ENCODE peak calls at places on chromosomes 3 and 15, in six cellular contexts. T, Z, S, Q, W and X are unnamed samples.
A peak's percentile ranks its signal among the peaks of the same experiment; 100 is the strongest.

GRCh38 chr15:68608206-68608843 is 29.5 kb downstream of the CORO2B start:
- DNase-seq in Q (no peak), S (no peak), Z (peak; percentile 19), T (peak; percentile 50), W (no peak), X (no peak)

GRCh38 chr3:183626877-183627594 is 8.4 kb upstream of the KLHL24 start:
- DNase-seq in T (no peak), Q (no peak), Z (no peak), S (no peak), W (peak; percentile 29), X (no peak)

GRCh38 chr3:16907245-16907644 is 22.5 kb downstream of the PLCL2 start:
- DNase-seq in T (no peak), S (no peak), W (no peak), Q (no peak), Z (no peak), X (peak; percentile 5)

GRCh38 chr3:138172625-138173024 is 2.1 kb downstream of the DBR1 start:
- DNase-seq in W (no peak), T (no peak), S (no peak), Z (no peak), Q (no peak), X (no peak)

GRCh38 chr3:57066471-57066870 is 6.0 kb downstream of the SPATA12 start:
- DNase-seq in Q (no peak), Z (no peak), S (no peak), T (no peak), W (no peak), X (no peak)

GRCh38 chr3:47288966-47289910 is 6.5 kb downstream of the KLHL18 start:
- DNase-seq in W (no peak), Q (no peak), T (no peak), S (no peak), Z (no peak), X (no peak)

GRCh38 chr3:40620151-40620550 is 95.4 kb downstream of the ZNF621 start:
- DNase-seq in S (no peak), Q (no peak), T (no peak), W (no peak), Z (no peak), X (no peak)

GRCh38 chr3:160921020-160921635 is 165.1 kb downstream of the PPM1L start:
- DNase-seq in W (peak; percentile 15), S (no peak), Q (no peak), Z (peak; percentile 39), T (peak; percentile 36), X (peak; percentile 59)

GRCh38 chr3:33063651-33064051 is 33.3 kb downstream of the GLB1 start:
- DNase-seq in W (no peak), S (no peak), T (no peak), Q (no peak), Z (peak; percentile 23), X (no peak)

GRCh38 chr3:133384331-133385027 is 15.4 kb upstream of the BFSP2 start:
- DNase-seq in W (peak; percentile 68), S (peak; percentile 58), Z (peak; percentile 65), T (peak; percentile 83), Q (peak; percentile 67), X (peak; percentile 40)

GRCh38 chr3:174874258-174874657 is 15.1 kb downstream of the NAALADL2 start:
- DNase-seq in S (no peak), Q (no peak), W (no peak), Z (no peak), T (no peak), X (no peak)

GRCh38 chr3:155512867-155513261 is 219.4 kb upstream of the STRIT1 start:
- DNase-seq in T (no peak), Z (no peak), Q (no peak), W (no peak), S (no peak), X (no peak)

GRCh38 chr3:69330891-69331400 is 54.9 kb downstream of the FRMD4B start:
- DNase-seq in T (no peak), S (no peak), Z (no peak), Q (no peak), W (peak; percentile 27), X (no peak)

GRCh38 chr3:100775669-100776068 is 66.4 kb downstream of the TFG start:
- DNase-seq in T (no peak), W (no peak), Z (peak; percentile 20), S (no peak), Q (no peak), X (no peak)

GRCh38 chr3:69665026-69665739 is 74.1 kb upstream of the MITF start:
- DNase-seq in W (peak; percentile 12), Z (no peak), S (no peak), Q (no peak), T (no peak), X (peak; percentile 39)

GRCh38 chr3:114686624-114687023 is 392.8 kb downstream of the TIGIT start:
- DNase-seq in Z (no peak), W (no peak), Q (no peak), S (no peak), T (no peak), X (no peak)

GRCh38 chr3:32420138-32420981 is 28.7 kb downstream of the CMTM7 start:
- DNase-seq in Z (peak; percentile 62), W (peak; percentile 53), Q (no peak), T (peak; percentile 78), S (peak; percentile 51), X (no peak)

GRCh38 chr3:150078983-150079739 is 108.5 kb upstream of the PFN2 start:
- DNase-seq in S (no peak), W (peak; percentile 73), Z (peak; percentile 95), T (no peak), Q (no peak), X (peak; percentile 86)

GRCh38 chr3:22113453-22113852 is 362.4 kb upstream of the ZNF385D start:
- DNase-seq in Z (no peak), S (no peak), Q (no peak), W (no peak), T (no peak), X (no peak)

GRCh38 chr3:165642761-165643432 is 194.3 kb downstream of the BCHE start:
- DNase-seq in Z (peak; percentile 98), Q (no peak), W (peak; percentile 52), T (no peak), S (no peak), X (peak; percentile 97)

GRCh38 chr3:196341142-196341541 is 3.0 kb upstream of the TM4SF19 start:
- DNase-seq in Z (peak; percentile 72), Q (no peak), S (no peak), T (no peak), W (peak; percentile 9), X (peak; percentile 82)

GRCh38 chr3:138786788-138787276 is 47.9 kb downstream of the PIK3CB start:
- DNase-seq in W (no peak), S (no peak), Z (peak; percentile 50), T (no peak), Q (no peak), X (peak; percentile 73)

GRCh38 chr15:80003171-80003570 is 32.2 kb upstream of the BCL2A1 start:
- DNase-seq in Q (no peak), T (peak; percentile 72), S (no peak), Z (no peak), W (no peak), X (no peak)

GRCh38 chr3:101962055-101962454 is 112.7 kb downstream of the NFKBIZ start:
- DNase-seq in Z (peak; percentile 59), Q (no peak), W (no peak), T (no peak), S (no peak), X (peak; percentile 23)

GRCh38 chr15:77138167-77138522 is 67.2 kb upstream of the TSPAN3 start:
- DNase-seq in S (no peak), T (no peak), Q (no peak), W (no peak), Z (peak; percentile 73), X (no peak)

GRCh38 chr15:30859091-30859874 is 44.4 kb upstream of the FAN1 start:
- DNase-seq in Z (peak; percentile 29), T (no peak), W (peak; percentile 87), Q (peak; percentile 3), S (no peak), X (peak; percentile 17)

GRCh38 chr3:22089284-22089683 is 338.3 kb upstream of the ZNF385D start:
- DNase-seq in Q (peak; percentile 12), S (no peak), Z (peak; percentile 1), W (no peak), T (peak; percentile 44), X (peak; percentile 11)

GRCh38 chr3:120894285-120894684 is 13.7 kb upstream of the STXBP5L start:
- DNase-seq in Z (no peak), S (no peak), W (no peak), T (no peak), Q (no peak), X (no peak)

GRCh38 chr3:37892917-37893595 is 31.4 kb downstream of the CTDSPL start:
- DNase-seq in Z (peak; percentile 18), W (no peak), T (no peak), S (no peak), Q (no peak), X (peak; percentile 82)

GRCh38 chr3:137171834-137172603 is 214.2 kb downstream of the IL20RB start:
- DNase-seq in S (no peak), W (peak; percentile 75), T (no peak), Q (no peak), Z (no peak), X (no peak)

GRCh38 chr3:135844381-135844780 is 121.1 kb upstream of the PPP2R3A start:
- DNase-seq in W (no peak), Q (no peak), Z (no peak), S (no peak), T (no peak), X (no peak)

GRCh38 chr15:25058080-25058785 is 103.4 kb downstream of the SNRPN start:
- DNase-seq in T (peak; percentile 17), S (no peak), W (no peak), Z (no peak), Q (no peak), X (no peak)
- H4K91ac ChIP-seq in T (no peak overlapping the region), S (no peak overlapping the region), W (no peak overlapping the region), Z (no peak overlapping the region), Q (no peak overlapping the region), X (no peak overlapping the region)

GRCh38 chr3:171222995-171223394 is 196.5 kb upstream of the SLC2A2 start:
- DNase-seq in Q (no peak), S (no peak), Z (no peak), T (no peak), W (no peak), X (no peak)
- H4K91ac ChIP-seq in Q (no peak overlapping the region), S (no peak overlapping the region), Z (no peak overlapping the region), T (no peak overlapping the region), W (no peak overlapping the region), X (no peak overlapping the region)

DNA sequence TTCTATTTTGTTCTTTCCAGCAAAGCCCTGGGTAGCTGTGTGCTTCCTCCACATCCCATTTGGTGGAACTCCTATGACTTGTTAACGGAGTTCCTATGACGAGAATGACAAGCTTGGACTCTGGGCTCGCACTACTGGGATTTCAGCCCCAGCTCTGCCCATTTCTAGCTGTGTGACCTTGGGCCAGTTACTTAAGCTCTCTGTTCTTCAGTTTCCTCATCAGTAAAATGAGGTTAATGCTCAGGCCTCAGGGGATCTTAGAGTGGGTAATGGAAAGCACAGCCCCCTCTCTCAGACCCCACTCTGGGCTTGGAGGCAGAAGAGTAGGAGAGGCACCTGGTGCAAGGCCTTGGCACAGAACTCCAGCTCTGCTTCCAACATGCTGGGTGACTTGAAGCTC is 123.1 kb downstream of the SMAD6 start:
- DNase-seq in S (no peak), T (no peak), Z (no peak), Q (no peak), W (no peak), X (no peak)
- H4K91ac ChIP-seq in S (no peak overlapping the region), T (no peak overlapping the region), Z (no peak overlapping the region), Q (no peak overlapping the region), W (no peak overlapping the region), X (no peak overlapping the region)

DNA sequence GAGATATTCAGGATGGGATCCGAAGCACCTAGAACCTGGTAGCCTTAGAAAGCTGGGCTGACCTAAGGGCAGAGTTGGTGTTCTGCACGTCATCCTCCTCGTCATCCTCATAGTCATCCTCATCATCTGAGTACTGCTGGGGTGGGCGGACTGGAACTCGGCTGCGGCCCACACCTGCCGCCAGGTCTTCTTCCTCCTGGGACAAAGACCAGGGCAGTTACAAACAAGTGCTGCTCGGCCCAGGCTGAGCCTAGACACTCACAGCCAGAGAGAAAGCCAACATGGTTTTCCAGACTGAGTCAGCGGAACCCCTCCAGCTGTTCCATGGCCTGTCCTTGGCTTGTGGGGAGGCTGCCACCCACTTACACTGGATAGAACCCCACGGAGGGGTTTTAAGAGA is 40.5 kb downstream of the SEMA3G start:
- DNase-seq in W (no peak), Q (no peak), Z (no peak), T (no peak), S (no peak), X (no peak)
- H4K91ac ChIP-seq in W (no peak overlapping the region), Q (no peak overlapping the region), Z (no peak overlapping the region), T (no peak overlapping the region), S (no peak overlapping the region), X (no peak overlapping the region)